ENCODE peak calls at places on chromosomes 16 and 17, in nine cellular contexts. One of them, this sample, is unnamed. For H3K27me3, the result is how much of the 10 kb centered on the place peaks cover.

GRCh38 chr16:15879255-15879804 is 9.1 kb downstream of the CEP20 start:
- DNase-seq in uterus: no peak
- DNase-seq in Peyer's patch: no peak
- DNase-seq in upper lobe of right lung: no peak
- DNase-seq in SK-N-SH: no peak
- DNase-seq in dorsolateral prefrontal cortex: no peak
- DNase-seq in body of pancreas: no peak
- DNase-seq in bronchial epithelial cell: peak
- DNase-seq in AG04450: peak
- DNase-seq in this sample: peak

GRCh38 chr17:13634001-13634400 is 32.3 kb upstream of the HS3ST3A1 start:
- DNase-seq in dorsolateral prefrontal cortex: no peak
- DNase-seq in AG04450: no peak
- DNase-seq in uterus: no peak
- DNase-seq in body of pancreas: no peak
- DNase-seq in SK-N-SH: no peak
- DNase-seq in Peyer's patch: no peak
- DNase-seq in upper lobe of right lung: no peak
- DNase-seq in bronchial epithelial cell: no peak
- DNase-seq in this sample: no peak

GRCh38 chr17:35046740-35047283 is 16.7 kb downstream of the RFFL start:
- DNase-seq in body of pancreas: no peak
- DNase-seq in uterus: no peak
- DNase-seq in Peyer's patch: no peak
- DNase-seq in bronchial epithelial cell: peak
- DNase-seq in SK-N-SH: peak
- DNase-seq in AG04450: no peak
- DNase-seq in dorsolateral prefrontal cortex: no peak
- DNase-seq in upper lobe of right lung: no peak
- DNase-seq in this sample: no peak

GRCh38 chr16:88472637-88473205 is 19.6 kb downstream of the ZFPM1 start:
- DNase-seq in SK-N-SH: no peak
- DNase-seq in dorsolateral prefrontal cortex: no peak
- DNase-seq in uterus: no peak
- DNase-seq in bronchial epithelial cell: no peak
- DNase-seq in upper lobe of right lung: no peak
- DNase-seq in body of pancreas: no peak
- DNase-seq in Peyer's patch: no peak
- DNase-seq in AG04450: no peak
- DNase-seq in this sample: no peak

GRCh38 chr16:24497405-24497804 is 42.0 kb upstream of the RBBP6 start:
- DNase-seq in dorsolateral prefrontal cortex: no peak
- DNase-seq in AG04450: no peak
- DNase-seq in SK-N-SH: no peak
- DNase-seq in Peyer's patch: no peak
- DNase-seq in bronchial epithelial cell: peak
- DNase-seq in upper lobe of right lung: no peak
- DNase-seq in body of pancreas: no peak
- DNase-seq in uterus: no peak
- DNase-seq in this sample: no peak

GRCh38 chr16:20624882-20625807 is 49.0 kb upstream of the ACSM2B start:
- DNase-seq in Peyer's patch: no peak
- DNase-seq in uterus: no peak
- DNase-seq in body of pancreas: no peak
- DNase-seq in AG04450: no peak
- DNase-seq in dorsolateral prefrontal cortex: no peak
- DNase-seq in upper lobe of right lung: no peak
- DNase-seq in bronchial epithelial cell: no peak
- DNase-seq in SK-N-SH: no peak
- DNase-seq in this sample: no peak

GRCh38 chr16:27222499-27223225 is 19.3 kb downstream of the KDM8 start:
- DNase-seq in bronchial epithelial cell: no peak
- DNase-seq in body of pancreas: peak
- DNase-seq in dorsolateral prefrontal cortex: no peak
- DNase-seq in AG04450: no peak
- DNase-seq in Peyer's patch: no peak
- DNase-seq in uterus: peak
- DNase-seq in SK-N-SH: peak
- DNase-seq in upper lobe of right lung: no peak
- DNase-seq in this sample: no peak

GRCh38 chr17:15915996-15916395 is 28.9 kb upstream of the ADORA2B start:
- DNase-seq in AG04450: no peak
- DNase-seq in body of pancreas: no peak
- DNase-seq in upper lobe of right lung: no peak
- DNase-seq in dorsolateral prefrontal cortex: no peak
- DNase-seq in SK-N-SH: peak
- DNase-seq in bronchial epithelial cell: no peak
- DNase-seq in Peyer's patch: no peak
- DNase-seq in uterus: no peak
- DNase-seq in this sample: no peak

GRCh38 chr17:76174072-76174471 is 33.0 kb upstream of the FOXJ1 start:
- DNase-seq in bronchial epithelial cell: no peak
- DNase-seq in uterus: no peak
- DNase-seq in body of pancreas: no peak
- DNase-seq in Peyer's patch: no peak
- DNase-seq in upper lobe of right lung: no peak
- DNase-seq in dorsolateral prefrontal cortex: no peak
- DNase-seq in AG04450: no peak
- DNase-seq in SK-N-SH: no peak
- DNase-seq in this sample: no peak

GRCh38 chr17:77660524-77660923 is 298.0 kb upstream of the TNRC6C start:
- DNase-seq in dorsolateral prefrontal cortex: no peak
- DNase-seq in AG04450: no peak
- DNase-seq in SK-N-SH: no peak
- DNase-seq in bronchial epithelial cell: no peak
- DNase-seq in uterus: no peak
- DNase-seq in Peyer's patch: no peak
- DNase-seq in body of pancreas: no peak
- DNase-seq in upper lobe of right lung: no peak
- DNase-seq in this sample: no peak

GRCh38 chr16:89052191-89052787 is 41.4 kb upstream of the ACSF3 start:
- DNase-seq in uterus: no peak
- DNase-seq in AG04450: no peak
- DNase-seq in Peyer's patch: no peak
- DNase-seq in dorsolateral prefrontal cortex: no peak
- DNase-seq in body of pancreas: no peak
- DNase-seq in bronchial epithelial cell: no peak
- DNase-seq in SK-N-SH: peak
- DNase-seq in upper lobe of right lung: no peak
- DNase-seq in this sample: no peak

GRCh38 chr16:50025544-50025931 is 513 bp downstream of the CNEP1R1 start:
- DNase-seq in dorsolateral prefrontal cortex: no peak
- DNase-seq in body of pancreas: peak
- DNase-seq in SK-N-SH: no peak
- DNase-seq in bronchial epithelial cell: peak
- DNase-seq in upper lobe of right lung: no peak
- DNase-seq in AG04450: no peak
- DNase-seq in Peyer's patch: peak
- DNase-seq in uterus: no peak
- DNase-seq in this sample: peak

GRCh38 chr16:89087922-89088321 is 5.7 kb upstream of the ACSF3 start:
- DNase-seq in uterus: no peak
- DNase-seq in bronchial epithelial cell: no peak
- DNase-seq in body of pancreas: no peak
- DNase-seq in SK-N-SH: no peak
- DNase-seq in dorsolateral prefrontal cortex: no peak
- DNase-seq in AG04450: no peak
- DNase-seq in upper lobe of right lung: no peak
- DNase-seq in Peyer's patch: no peak
- DNase-seq in this sample: no peak

GRCh38 chr17:76733618-76733957 is 3.5 kb downstream of the SRSF2 start:
- DNase-seq in dorsolateral prefrontal cortex: no peak
- DNase-seq in upper lobe of right lung: no peak
- DNase-seq in Peyer's patch: no peak
- DNase-seq in uterus: no peak
- DNase-seq in AG04450: no peak
- DNase-seq in bronchial epithelial cell: no peak
- DNase-seq in body of pancreas: no peak
- DNase-seq in SK-N-SH: no peak
- DNase-seq in this sample: no peak

GRCh38 chr17:2230877-2231276 is 72.7 kb downstream of the SMG6 start:
- DNase-seq in uterus: no peak
- DNase-seq in bronchial epithelial cell: peak
- DNase-seq in Peyer's patch: no peak
- DNase-seq in upper lobe of right lung: no peak
- DNase-seq in SK-N-SH: no peak
- DNase-seq in dorsolateral prefrontal cortex: no peak
- DNase-seq in body of pancreas: no peak
- DNase-seq in AG04450: no peak
- DNase-seq in this sample: no peak

GRCh38 chr17:6651483-6652452 is at the start of the genes C17orf100 and MED31:
- DNase-seq in uterus: peak
- DNase-seq in body of pancreas: peak
- DNase-seq in dorsolateral prefrontal cortex: peak
- DNase-seq in upper lobe of right lung: peak
- DNase-seq in bronchial epithelial cell: peak
- DNase-seq in AG04450: peak
- DNase-seq in SK-N-SH: peak
- DNase-seq in Peyer's patch: peak
- DNase-seq in this sample: peak

GRCh38 chr17:6660765-6661463 is 9.4 kb downstream of the C17orf100 start:
- DNase-seq in body of pancreas: no peak
- DNase-seq in AG04450: no peak
- DNase-seq in uterus: no peak
- DNase-seq in Peyer's patch: peak
- DNase-seq in dorsolateral prefrontal cortex: no peak
- DNase-seq in SK-N-SH: no peak
- DNase-seq in upper lobe of right lung: no peak
- DNase-seq in bronchial epithelial cell: no peak
- DNase-seq in this sample: no peak

GRCh38 chr17:6660101-6660500 is 8.5 kb downstream of the C17orf100 start:
- DNase-seq in body of pancreas: no peak
- DNase-seq in uterus: no peak
- DNase-seq in SK-N-SH: no peak
- DNase-seq in AG04450: no peak
- DNase-seq in upper lobe of right lung: no peak
- DNase-seq in dorsolateral prefrontal cortex: no peak
- DNase-seq in Peyer's patch: no peak
- DNase-seq in bronchial epithelial cell: no peak
- DNase-seq in this sample: no peak

GRCh38 chr17:6657633-6658287 is 6.2 kb downstream of the C17orf100 start:
- DNase-seq in Peyer's patch: no peak
- DNase-seq in AG04450: no peak
- DNase-seq in dorsolateral prefrontal cortex: no peak
- DNase-seq in bronchial epithelial cell: no peak
- DNase-seq in upper lobe of right lung: no peak
- DNase-seq in uterus: no peak
- DNase-seq in body of pancreas: no peak
- DNase-seq in SK-N-SH: no peak
- DNase-seq in this sample: no peak

GRCh38 chr17:6654816-6655731 is 3.5 kb downstream of the C17orf100 start:
- DNase-seq in Peyer's patch: peak
- DNase-seq in SK-N-SH: no peak
- DNase-seq in bronchial epithelial cell: peak
- DNase-seq in body of pancreas: peak
- DNase-seq in uterus: no peak
- DNase-seq in AG04450: no peak
- DNase-seq in dorsolateral prefrontal cortex: no peak
- DNase-seq in upper lobe of right lung: peak
- DNase-seq in this sample: no peak
- TF ChIP-seq CTCF in Peyer's patch: no peak
- TF ChIP-seq CTCF in SK-N-SH: no peak
- TF ChIP-seq CTCF in bronchial epithelial cell: no peak
- TF ChIP-seq CTCF in body of pancreas: peak
- TF ChIP-seq CTCF in uterus: no peak
- TF ChIP-seq CTCF in AG04450: no peak
- TF ChIP-seq CTCF in dorsolateral prefrontal cortex: no peak
- TF ChIP-seq CTCF in upper lobe of right lung: no peak
- TF ChIP-seq CTCF in this sample: peak

GRCh38 chr17:32998111-32998892 is 6.7 kb downstream of the SPACA3 start:
- DNase-seq in uterus: peak
- DNase-seq in AG04450: peak
- DNase-seq in bronchial epithelial cell: peak
- DNase-seq in SK-N-SH: peak
- DNase-seq in Peyer's patch: peak
- DNase-seq in dorsolateral prefrontal cortex: peak
- DNase-seq in upper lobe of right lung: peak
- DNase-seq in body of pancreas: peak
- DNase-seq in this sample: peak
- H3K4me3 ChIP-seq in uterus: no peak
- H3K4me3 ChIP-seq in AG04450: peak
- H3K4me3 ChIP-seq in bronchial epithelial cell: no peak
- H3K4me3 ChIP-seq in SK-N-SH: peak
- H3K4me3 ChIP-seq in Peyer's patch: no peak
- H3K4me3 ChIP-seq in dorsolateral prefrontal cortex: no peak
- H3K4me3 ChIP-seq in upper lobe of right lung: no peak
- H3K4me3 ChIP-seq in body of pancreas: no peak
- H3K4me3 ChIP-seq in this sample: no peak

GRCh38 chr16:54935411-54936085 is 4.9 kb downstream of the IRX5 start:
- DNase-seq in upper lobe of right lung: no peak
- DNase-seq in bronchial epithelial cell: no peak
- DNase-seq in AG04450: no peak
- DNase-seq in Peyer's patch: no peak
- DNase-seq in dorsolateral prefrontal cortex: no peak
- DNase-seq in SK-N-SH: no peak
- DNase-seq in uterus: no peak
- DNase-seq in body of pancreas: no peak
- DNase-seq in this sample: no peak
- H3K27me3 ChIP-seq in upper lobe of right lung: half or more
- H3K27me3 ChIP-seq in bronchial epithelial cell: under half
- H3K27me3 ChIP-seq in AG04450: half or more
- H3K27me3 ChIP-seq in Peyer's patch: half or more
- H3K27me3 ChIP-seq in dorsolateral prefrontal cortex: half or more
- H3K27me3 ChIP-seq in SK-N-SH: under half
- H3K27me3 ChIP-seq in uterus: under half
- H3K27me3 ChIP-seq in body of pancreas: under half
- H3K27me3 ChIP-seq in this sample: half or more

GRCh38 chr17:40291311-40291710 is 3.6 kb downstream of the CDC6 start:
- DNase-seq in dorsolateral prefrontal cortex: no peak
- DNase-seq in body of pancreas: no peak
- DNase-seq in Peyer's patch: no peak
- DNase-seq in upper lobe of right lung: no peak
- DNase-seq in SK-N-SH: no peak
- DNase-seq in bronchial epithelial cell: no peak
- DNase-seq in AG04450: no peak
- DNase-seq in uterus: no peak
- DNase-seq in this sample: no peak
- TF ChIP-seq CTCF in dorsolateral prefrontal cortex: no peak
- TF ChIP-seq CTCF in body of pancreas: no peak
- TF ChIP-seq CTCF in Peyer's patch: no peak
- TF ChIP-seq CTCF in upper lobe of right lung: no peak
- TF ChIP-seq CTCF in SK-N-SH: no peak
- TF ChIP-seq CTCF in bronchial epithelial cell: no peak
- TF ChIP-seq CTCF in AG04450: no peak
- TF ChIP-seq CTCF in uterus: no peak
- TF ChIP-seq CTCF in this sample: no peak

GRCh38 chr16:3949946-3950342 is 69.4 kb upstream of the CREBBP start:
- DNase-seq in AG04450: no peak
- DNase-seq in Peyer's patch: no peak
- DNase-seq in uterus: no peak
- DNase-seq in bronchial epithelial cell: no peak
- DNase-seq in body of pancreas: no peak
- DNase-seq in SK-N-SH: no peak
- DNase-seq in dorsolateral prefrontal cortex: no peak
- DNase-seq in upper lobe of right lung: peak
- DNase-seq in this sample: no peak
- H3K4me3 ChIP-seq in AG04450: peak
- H3K4me3 ChIP-seq in Peyer's patch: no peak
- H3K4me3 ChIP-seq in uterus: peak
- H3K4me3 ChIP-seq in bronchial epithelial cell: no peak
- H3K4me3 ChIP-seq in body of pancreas: no peak
- H3K4me3 ChIP-seq in SK-N-SH: no peak
- H3K4me3 ChIP-seq in dorsolateral prefrontal cortex: no peak
- H3K4me3 ChIP-seq in upper lobe of right lung: peak
- H3K4me3 ChIP-seq in this sample: no peak

This sample was measured in kidney epithelial cell.